ENCODE peak calls at places on chromosome 18, in five cellular contexts. D is stimulated activated CD4-positive, alpha-beta T cell treated with anti-CD3 and anti-CD28 coated beads, Interleukin-15, amount 100 ng/mL, for 1 hour; L is C1 segment of cervical spinal cord; T is stimulated activated naive CD8-positive, alpha-beta T cell treated with anti-CD3 and anti-CD28 coated beads, Interleukin-15, amount 100 ng/mL, for 72 hours; K is CD8-positive, alpha-beta T cell. H is an unnamed sample.

GRCh38 chr18:24913507-24914147 is 438.3 kb downstream of the ZNF521 start:
- DNase-seq in T (no peak), K (no peak), D (no peak), L (no peak), H (no peak)

GRCh38 chr18:22309191-22309590 is 108.5 kb downstream of the CTAGE1 start:
- DNase-seq in D (no peak), L (no peak), T (no peak), K (no peak), H (no peak)

GRCh38 chr18:50193796-50194622 is 938 bp downstream of the MYO5B start:
- DNase-seq in T (no peak), L (no peak), D (no peak), K (no peak), H (no peak)

GRCh38 chr18:47791461-47791860 is 139.0 kb downstream of the SMAD2 start:
- DNase-seq in T (no peak), L (no peak), D (no peak), K (no peak), H (no peak)

GRCh38 chr18:57929922-57930321 is 114.1 kb upstream of the NEDD4L start:
- DNase-seq in K (no peak), T (no peak), L (no peak), D (no peak), H (no peak)

GRCh38 chr18:75123113-75123512 is 85.8 kb downstream of the PTGR3 start:
- DNase-seq in D (no peak), L (no peak), K (no peak), T (no peak), H (no peak)

GRCh38 chr18:57141208-57142129 is 5.4 kb upstream of the BOD1L2 start:
- DNase-seq in T (no peak), K (no peak), L (no peak), D (no peak), H (peak)

GRCh38 chr18:73690222-73690621 is 457.4 kb downstream of the FBXO15 start:
- DNase-seq in D (no peak), L (no peak), T (no peak), K (no peak), H (no peak)

GRCh38 chr18:48336332-48336731 is 72.9 kb downstream of the ZBTB7C start:
- DNase-seq in D (no peak), T (no peak), L (no peak), K (no peak), H (peak)

GRCh38 chr18:57839942-57840381 is 36.8 kb upstream of the ATP8B1 start:
- DNase-seq in L (no peak), K (no peak), D (no peak), T (no peak), H (no peak)